ENCODE peak calls at places on chromosome 5, in four cellular contexts. U is smooth muscle cell of the brain vasculature, O is NCI-H510A treated with DMSO at 0.1 percent for 48 hours, S is amygdala. X is an unnamed sample.

GRCh38 chr5:119036101-119036762 is 34.7 kb upstream of the DMXL1 start:
- DNase-seq in U (no peak), O (no peak), S (no peak), X (peak; percentile 30)

GRCh38 chr5:132054031-132054696 is 6.3 kb upstream of the IL3 start:
- DNase-seq in U (no peak), O (no peak), S (no peak), X (no peak)

GRCh38 chr5:132273631-132274030 is 16.1 kb downstream of the PDLIM4 start:
- DNase-seq in U (no peak), O (no peak), S (no peak), X (no peak)

GRCh38 chr5:158100373-158100902 is 241.5 kb upstream of the CLINT1 start:
- DNase-seq in U (no peak), O (no peak), S (no peak), X (no peak)

GRCh38 chr5:176677209-176677931 is 30.1 kb downstream of the TSPAN17 start:
- DNase-seq in U (no peak), O (no peak), S (no peak), X (no peak)

GRCh38 chr5:151068189-151068570 is 12.7 kb downstream of the TNIP1 start:
- DNase-seq in U (no peak), O (no peak), S (no peak), X (no peak)

GRCh38 chr5:119554597-119554996 is 74.8 kb upstream of the FAM170A start:
- DNase-seq in U (no peak), O (no peak), S (no peak), X (no peak)

GRCh38 chr5:177426566-177427210 is at the start of gene GRK6:
- DNase-seq in U (no peak), O (no peak), S (peak; percentile 42), X (no peak)

GRCh38 chr5:136051486-136052220 is 22.9 kb downstream of the TGFBI start:
- DNase-seq in U (no peak), O (no peak), S (no peak), X (no peak)